ENCODE peak calls at places on chromosome 4, in nine cellular contexts. I is HCT116, Y is stomach, L is sigmoid colon, K is HepG2, J is GM12878, G is spleen, W is GM12891, N is H1. E is an unnamed sample.

GRCh38 chr4:159229164-159229563 is 126.3 kb downstream of the RAPGEF2 start:
- DNase-seq in G (no peak), I (no peak), J (no peak), N (no peak), L (no peak), Y (no peak), W (no peak), K (peak), E (no peak)

GRCh38 chr4:182578402-182578801 is 335.2 kb downstream of the TENM3 start:
- DNase-seq in J (no peak), G (no peak), W (no peak), N (no peak), K (no peak), L (no peak), I (peak), Y (no peak), E (no peak)

GRCh38 chr4:81032805-81033684 is 2.5 kb downstream of the BMP3 start:
- DNase-seq in G (no peak), K (no peak), N (no peak), L (no peak), J (no peak), I (no peak), W (no peak), Y (no peak), E (no peak)

GRCh38 chr4:123802082-123802658 is 405.6 kb downstream of the SPRY1 start:
- DNase-seq in Y (no peak), K (no peak), N (no peak), L (no peak), G (no peak), W (no peak), J (no peak), I (no peak), E (no peak)

GRCh38 chr4:56757270-56757746 is 64.2 kb downstream of the SPINK2 start:
- DNase-seq in W (peak), I (no peak), L (peak), N (no peak), J (no peak), K (no peak), G (peak), Y (no peak), E (no peak)

GRCh38 chr4:154073107-154073817 is 284.4 kb upstream of the SFRP2 start:
- DNase-seq in N (no peak), L (no peak), Y (no peak), W (no peak), G (no peak), I (no peak), J (no peak), K (no peak), E (no peak)

GRCh38 chr4:9889306-9889705 is 107.9 kb downstream of the DRD5 start:
- DNase-seq in K (no peak), N (no peak), I (no peak), Y (no peak), G (no peak), L (no peak), W (no peak), J (no peak), E (no peak)

GRCh38 chr4:114535725-114536124 is 62.9 kb upstream of the UGT8 start:
- DNase-seq in Y (no peak), K (no peak), I (no peak), L (no peak), W (no peak), N (no peak), J (no peak), G (no peak), E (no peak)

GRCh38 chr4:114481856-114482255 is 116.8 kb upstream of the UGT8 start:
- DNase-seq in G (peak), I (no peak), Y (no peak), K (no peak), L (no peak), J (no peak), W (no peak), N (no peak), E (no peak)

GRCh38 chr4:37223732-37224131 is 20.8 kb upstream of the NWD2 start:
- DNase-seq in G (no peak), J (no peak), K (no peak), I (no peak), L (no peak), N (no peak), Y (no peak), W (no peak), E (no peak)

GRCh38 chr4:166896254-166896653 is 338.0 kb downstream of the SPOCK3 start:
- DNase-seq in J (no peak), K (no peak), L (no peak), I (no peak), W (no peak), Y (no peak), N (no peak), G (no peak), E (no peak)

GRCh38 chr4:89482248-89482647 is 174.6 kb upstream of the GPRIN3 start:
- DNase-seq in Y (no peak), G (no peak), W (no peak), L (no peak), I (peak), J (no peak), N (no peak), K (peak), E (no peak)

GRCh38 chr4:2545321-2546013 is 9.0 kb downstream of the FAM193A start:
- DNase-seq in L (no peak), G (no peak), N (no peak), J (no peak), W (no peak), K (no peak), I (no peak), Y (no peak), E (no peak)

GRCh38 chr4:102789317-102789717 is 28.5 kb upstream of the MANBA start:
- DNase-seq in W (no peak), N (no peak), I (no peak), Y (no peak), L (no peak), G (no peak), J (no peak), K (no peak), E (no peak)

GRCh38 chr4:100895572-100896197 is 377.9 kb upstream of the EMCN start:
- DNase-seq in G (no peak), W (peak), L (no peak), K (no peak), I (no peak), J (peak), Y (no peak), N (no peak), E (no peak)

GRCh38 chr4:137536789-137537561 is 4.7 kb upstream of the PCDH18 start:
- DNase-seq in W (no peak), L (no peak), J (no peak), G (no peak), Y (no peak), I (no peak), K (no peak), N (peak), E (no peak)

GRCh38 chr4:143618811-143619210 is 81.7 kb downstream of the FREM3 start:
- DNase-seq in Y (no peak), K (no peak), G (no peak), N (no peak), J (no peak), W (no peak), L (no peak), I (no peak), E (no peak)

GRCh38 chr4:128517739-128518510 is 230.3 kb upstream of the PGRMC2 start:
- DNase-seq in W (peak), L (peak), K (peak), Y (peak), J (peak), N (no peak), G (no peak), I (peak), E (no peak)

GRCh38 chr4:15234585-15235126 is 193.2 kb upstream of the C1QTNF7 start:
- DNase-seq in I (no peak), Y (no peak), G (no peak), K (no peak), W (no peak), J (no peak), L (no peak), N (no peak), E (no peak)

GRCh38 chr4:57037982-57038604 is 59.4 kb downstream of the POLR2B start:
- DNase-seq in Y (peak), J (no peak), L (peak), I (peak), W (no peak), N (peak), G (peak), K (peak), E (no peak)

GRCh38 chr4:96839441-96839840 is 999.5 kb downstream of the PDHA2 start:
- DNase-seq in J (no peak), L (no peak), N (no peak), I (no peak), Y (no peak), K (no peak), G (no peak), W (no peak), E (no peak)

GRCh38 chr4:96845798-96846197 is 1005.9 kb downstream of the PDHA2 start:
- DNase-seq in J (no peak), I (no peak), L (no peak), W (no peak), K (no peak), G (no peak), N (no peak), Y (no peak), E (no peak)

GRCh38 chr4:96845091-96845490 is 1005.2 kb downstream of the PDHA2 start:
- DNase-seq in G (no peak), K (no peak), Y (no peak), J (no peak), N (no peak), L (no peak), W (no peak), I (no peak), E (no peak)
- TF ChIP-seq POLR2AphosphoS5 in G (no peak), K (no peak), Y (no peak), J (no peak), N (no peak), L (no peak), W (no peak), I (no peak), E (no peak)

GRCh38 chr4:173168396-173169177 is at the start of gene GALNT7:
- DNase-seq in J (no peak), W (peak), N (peak), L (peak), Y (peak), I (no peak), G (peak), K (no peak), E (no peak)

GRCh38 chr4:173170210-173170778 is 1.7 kb downstream of the GALNT7 start:
- DNase-seq in L (no peak), J (no peak), G (no peak), K (no peak), W (no peak), I (no peak), N (no peak), Y (no peak), E (no peak)

GRCh38 chr4:173169178-173169427 is 492 bp downstream of the GALNT7 start:
- DNase-seq in I (no peak), L (no peak), Y (no peak), J (no peak), K (no peak), W (no peak), N (no peak), G (no peak), E (no peak)

GRCh38 chr4:173169428-173170209 is 1.0 kb downstream of the GALNT7 start:
- DNase-seq in W (peak), G (peak), L (peak), I (no peak), Y (peak), N (no peak), K (no peak), J (no peak), E (no peak)

GRCh38 chr4:173167793-173168395 is 717 bp upstream of the GALNT7 start:
- DNase-seq in Y (peak), L (peak), W (peak), I (peak), G (peak), J (no peak), N (no peak), K (no peak), E (no peak)
- TF ChIP-seq POLR2A in Y (no peak), L (no peak), W (no peak), I (no peak), G (no peak), J (no peak), N (no peak), K (no peak), E (no peak)

DNA sequence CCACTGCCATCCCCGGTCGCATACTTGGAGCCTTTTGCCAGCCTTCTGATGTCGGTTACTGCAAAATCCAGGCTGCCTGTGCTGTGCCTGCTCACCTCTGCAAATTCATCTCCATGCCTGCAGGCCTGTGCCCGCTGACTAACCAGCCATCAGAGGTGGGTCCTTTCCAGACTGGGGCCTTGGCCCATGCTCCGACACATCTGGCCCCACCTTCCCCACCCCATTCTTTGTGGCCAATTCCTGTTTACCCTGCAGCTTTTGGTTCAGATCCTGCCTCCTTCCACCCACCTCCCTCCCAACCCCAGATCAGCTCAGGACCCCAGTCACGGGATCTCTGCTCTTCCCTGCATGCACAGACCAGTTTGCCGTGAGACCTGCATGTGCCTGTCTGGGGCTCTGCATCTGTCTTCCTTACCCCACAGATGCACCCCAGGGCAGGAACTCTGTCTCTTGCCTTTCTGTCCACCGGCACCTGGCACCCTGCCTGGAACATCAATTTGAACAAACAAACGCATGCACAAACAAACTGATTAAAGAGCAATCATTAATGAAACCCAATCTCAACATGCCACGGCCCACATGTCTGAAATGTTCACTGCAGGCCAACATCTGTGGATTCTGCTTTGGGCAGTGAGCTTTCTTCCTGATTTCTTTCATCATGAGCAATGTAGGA is 112.8 kb upstream of the PSAPL1 start:
- DNase-seq in L (no peak), N (no peak), J (no peak), W (no peak), K (no peak), Y (no peak), G (no peak), I (no peak), E (no peak)
- TF ChIP-seq POLR2AphosphoS5 in L (no peak), N (no peak), J (no peak), W (no peak), K (no peak), Y (no peak), G (no peak), I (no peak), E (no peak)

DNA sequence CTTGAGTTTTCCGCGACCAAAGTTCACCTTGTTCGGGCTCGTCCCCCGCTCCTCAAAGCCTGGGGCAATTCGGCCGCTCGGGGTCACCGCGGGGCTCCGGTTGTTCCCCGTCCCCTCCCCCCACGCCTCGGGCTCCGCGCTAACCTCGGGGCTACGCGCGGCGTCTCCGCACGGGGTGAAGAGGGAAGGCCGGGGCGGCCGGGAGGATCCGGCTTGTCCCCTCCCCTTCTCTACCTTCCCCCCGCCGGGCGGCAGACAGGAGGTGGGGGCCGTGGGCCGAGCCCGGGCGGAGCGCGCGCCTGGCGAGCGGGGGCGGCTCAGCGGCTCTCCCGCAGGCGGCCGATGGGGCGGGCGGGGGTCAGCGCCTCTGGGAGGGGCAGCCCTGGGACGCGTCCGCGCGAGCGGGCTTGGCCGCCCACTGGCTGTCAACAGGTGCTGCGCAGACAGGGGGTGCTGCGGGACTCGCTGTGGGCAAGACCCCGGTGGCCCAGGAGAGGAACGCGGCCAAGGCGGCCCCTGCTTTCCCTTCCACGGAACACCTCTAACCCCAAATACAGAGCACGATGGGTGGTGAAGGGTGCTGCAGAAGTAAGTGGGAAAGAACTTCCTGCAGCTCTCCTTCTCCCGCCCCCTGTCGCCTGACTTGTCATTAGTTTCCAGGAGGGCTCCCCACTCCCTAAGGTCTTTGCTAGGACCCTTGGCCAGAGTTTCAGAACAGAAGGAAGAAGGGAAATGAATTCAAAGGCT is at the start of gene PDGFC:
- DNase-seq in G (peak), L (peak), W (peak), N (no peak), I (no peak), K (peak), J (no peak), Y (peak), E (no peak)
- TF ChIP-seq POLR2A in G (no peak), L (peak), W (no peak), N (no peak), I (peak), K (peak), J (no peak), Y (no peak), E (peak)

DNA sequence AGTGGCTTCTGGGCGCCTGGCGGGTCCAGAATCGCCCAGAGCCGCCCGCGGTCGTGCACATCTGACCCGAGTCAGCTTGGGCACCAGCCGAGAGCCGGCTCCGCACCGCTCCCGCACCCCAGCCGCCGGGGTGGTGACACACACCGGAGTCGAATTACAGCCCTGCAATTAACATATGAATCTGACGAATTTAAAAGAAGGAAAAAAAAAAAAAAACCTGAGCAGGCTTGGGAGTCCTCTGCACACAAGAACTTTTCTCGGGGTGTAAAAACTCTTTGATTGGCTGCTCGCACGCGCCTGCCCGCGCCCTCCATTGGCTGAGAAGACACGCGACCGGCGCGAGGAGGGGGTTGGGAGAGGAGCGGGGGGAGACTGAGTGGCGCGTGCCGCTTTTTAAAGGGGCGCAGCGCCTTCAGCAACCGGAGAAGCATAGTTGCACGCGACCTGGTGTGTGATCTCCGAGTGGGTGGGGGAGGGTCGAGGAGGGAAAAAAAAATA is at the start of gene ATOH1:
- DNase-seq in Y (no peak), G (no peak), W (no peak), L (no peak), J (no peak), I (peak), K (no peak), N (peak), E (no peak)
- TF ChIP-seq POLR2AphosphoS5 in Y (no peak), G (no peak), W (no peak), L (no peak), J (no peak), I (no peak), K (no peak), N (no peak), E (no peak)

GRCh38 chr4:152679414-152680281 is at the start of gene TMEM154:
- DNase-seq in G (peak), J (no peak), Y (peak), W (peak), K (no peak), L (peak), N (peak), I (no peak), E (no peak)
- TF ChIP-seq POLR2A in G (peak), J (peak), Y (no peak), W (peak), K (no peak), L (no peak), N (peak), I (no peak), E (no peak)

GRCh38 chr4:107278791-107279481 is 242.8 kb upstream of the DKK2 start:
- DNase-seq in Y (no peak), L (no peak), J (no peak), N (no peak), W (no peak), K (peak), G (no peak), I (no peak), E (no peak)

GRCh38 chr4:107279729-107280128 is 243.6 kb upstream of the DKK2 start:
- DNase-seq in L (no peak), J (no peak), N (no peak), K (peak), W (no peak), I (no peak), Y (no peak), G (no peak), E (no peak)

GRCh38 chr4:107283587-107284559 is 247.8 kb upstream of the DKK2 start:
- DNase-seq in J (no peak), K (no peak), L (no peak), G (no peak), N (peak), W (no peak), Y (no peak), I (no peak), E (no peak)
- TF ChIP-seq POLR2AphosphoS5 in J (no peak), K (no peak), L (no peak), G (no peak), N (no peak), W (no peak), Y (no peak), I (no peak), E (no peak)

DNA sequence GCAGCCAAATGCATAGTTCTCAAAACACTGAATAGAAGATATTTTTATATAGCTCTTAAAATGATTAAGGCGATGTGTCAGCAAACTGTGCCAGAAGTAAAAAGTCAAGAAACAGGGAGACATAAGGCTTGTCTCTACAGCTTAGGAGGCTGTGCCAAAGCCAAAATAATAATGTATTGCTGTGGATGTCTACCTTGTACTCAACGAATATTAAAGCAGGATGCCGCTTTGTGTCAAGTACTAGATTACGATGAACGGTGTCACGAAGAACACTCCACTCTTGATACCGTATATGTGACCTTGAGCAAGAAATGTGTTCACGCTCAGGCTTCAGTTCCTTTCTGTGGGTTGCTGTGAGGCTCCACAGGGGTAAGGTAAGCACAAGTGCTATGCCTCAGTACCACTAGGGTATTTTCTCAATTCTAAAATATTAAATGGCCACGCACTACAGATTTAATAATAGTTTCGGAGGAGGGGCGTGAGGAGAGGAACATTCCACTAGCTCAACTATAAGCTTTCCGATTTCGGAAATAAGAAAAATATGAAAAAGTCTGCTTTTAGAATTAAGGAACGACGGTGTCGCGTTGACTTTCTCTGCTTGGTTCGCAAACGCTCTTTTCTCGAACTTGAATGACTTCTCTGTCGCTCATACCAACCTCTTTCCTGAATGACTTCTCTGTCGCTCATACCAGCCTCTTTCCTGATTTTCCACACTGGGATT is 679 bp upstream of the SCOC start:
- DNase-seq in Y (no peak), I (peak), L (no peak), W (peak), G (no peak), N (no peak), J (peak), K (peak), E (no peak)
- TF ChIP-seq POLR2A in Y (no peak), I (no peak), L (no peak), W (no peak), G (no peak), N (no peak), J (no peak), K (peak), E (peak)

DNA sequence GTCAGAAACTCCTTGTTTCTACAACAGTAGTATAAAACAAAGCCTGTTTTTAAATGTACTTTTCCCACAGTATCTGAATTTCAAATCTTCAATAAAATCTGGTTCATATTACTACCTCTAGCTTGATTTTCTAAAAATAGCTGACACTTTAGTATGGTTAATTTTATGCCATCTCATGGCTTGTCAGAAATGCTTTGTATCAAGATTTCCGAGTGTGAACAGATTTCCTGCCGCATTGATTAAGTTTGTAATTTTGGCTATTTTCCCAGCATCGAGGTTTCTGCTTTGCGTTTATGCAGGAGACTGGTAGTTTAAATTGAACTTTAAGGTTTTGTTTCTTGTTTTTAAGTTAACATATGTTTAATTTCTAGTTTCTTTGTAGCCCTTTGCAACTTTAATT is 44.2 kb downstream of the CLCN3 start:
- DNase-seq in G (no peak), K (no peak), L (no peak), W (no peak), I (no peak), Y (no peak), N (no peak), J (no peak), E (no peak)
- TF ChIP-seq POLR2AphosphoS5 in G (no peak), K (no peak), L (no peak), W (no peak), I (no peak), Y (no peak), N (no peak), J (no peak), E (no peak)